ENCODE peak calls at places on chromosomes 4 and X, in seven cellular contexts. One of them, this sample, is unnamed.

GRCh38 chrX:115226929-115227328 is 7.0 kb downstream of the LRCH2 start:
- DNase-seq in A549: peak
- DNase-seq in transverse colon: no peak
- DNase-seq in NB4: peak
- DNase-seq in uterus: no peak
- DNase-seq in tibial nerve: no peak
- DNase-seq in sigmoid colon: no peak
- DNase-seq in this sample: no peak

GRCh38 chr4:141851246-141851891 is 215.0 kb downstream of the IL15 start:
- DNase-seq in sigmoid colon: no peak
- DNase-seq in tibial nerve: no peak
- DNase-seq in transverse colon: no peak
- DNase-seq in NB4: no peak
- DNase-seq in A549: no peak
- DNase-seq in uterus: no peak
- DNase-seq in this sample: no peak

GRCh38 chrX:63917296-63917695 is 132.3 kb upstream of the ARHGEF9 start:
- DNase-seq in sigmoid colon: no peak
- DNase-seq in uterus: no peak
- DNase-seq in tibial nerve: no peak
- DNase-seq in NB4: no peak
- DNase-seq in A549: no peak
- DNase-seq in transverse colon: no peak
- DNase-seq in this sample: no peak

GRCh38 chr4:136687118-136687517 is 845.2 kb downstream of the PCDH18 start:
- DNase-seq in NB4: peak
- DNase-seq in tibial nerve: no peak
- DNase-seq in sigmoid colon: no peak
- DNase-seq in transverse colon: no peak
- DNase-seq in uterus: no peak
- DNase-seq in A549: peak
- DNase-seq in this sample: no peak

GRCh38 chrX:2483398-2483797 is 17.4 kb downstream of the DHRSX start:
- DNase-seq in sigmoid colon: no peak
- DNase-seq in tibial nerve: no peak
- DNase-seq in transverse colon: no peak
- DNase-seq in NB4: no peak
- DNase-seq in uterus: no peak
- DNase-seq in A549: no peak
- DNase-seq in this sample: no peak

GRCh38 chr4:80831383-80832361 is 198.8 kb upstream of the BMP3 start:
- DNase-seq in sigmoid colon: no peak
- DNase-seq in tibial nerve: no peak
- DNase-seq in transverse colon: no peak
- DNase-seq in A549: no peak
- DNase-seq in NB4: no peak
- DNase-seq in uterus: no peak
- DNase-seq in this sample: no peak

GRCh38 chr4:183722738-183723560 is 63.9 kb downstream of the TRAPPC11 start:
- DNase-seq in A549: peak
- DNase-seq in uterus: peak
- DNase-seq in transverse colon: peak
- DNase-seq in NB4: peak
- DNase-seq in sigmoid colon: peak
- DNase-seq in tibial nerve: peak
- DNase-seq in this sample: no peak

GRCh38 chrX:45715787-45716186 is 515.1 kb upstream of the DIPK2B start:
- DNase-seq in sigmoid colon: no peak
- DNase-seq in uterus: no peak
- DNase-seq in transverse colon: no peak
- DNase-seq in A549: no peak
- DNase-seq in tibial nerve: no peak
- DNase-seq in NB4: no peak
- DNase-seq in this sample: no peak

GRCh38 chr4:145929415-145930178 is 9.0 kb downstream of the ZNF827 start:
- DNase-seq in NB4: no peak
- DNase-seq in A549: no peak
- DNase-seq in uterus: no peak
- DNase-seq in sigmoid colon: no peak
- DNase-seq in transverse colon: no peak
- DNase-seq in tibial nerve: no peak
- DNase-seq in this sample: no peak

GRCh38 chr4:146916479-146917076 is 29.1 kb downstream of the TTC29 start:
- DNase-seq in NB4: peak
- DNase-seq in sigmoid colon: no peak
- DNase-seq in uterus: no peak
- DNase-seq in transverse colon: no peak
- DNase-seq in A549: peak
- DNase-seq in tibial nerve: no peak
- DNase-seq in this sample: no peak

DNA sequence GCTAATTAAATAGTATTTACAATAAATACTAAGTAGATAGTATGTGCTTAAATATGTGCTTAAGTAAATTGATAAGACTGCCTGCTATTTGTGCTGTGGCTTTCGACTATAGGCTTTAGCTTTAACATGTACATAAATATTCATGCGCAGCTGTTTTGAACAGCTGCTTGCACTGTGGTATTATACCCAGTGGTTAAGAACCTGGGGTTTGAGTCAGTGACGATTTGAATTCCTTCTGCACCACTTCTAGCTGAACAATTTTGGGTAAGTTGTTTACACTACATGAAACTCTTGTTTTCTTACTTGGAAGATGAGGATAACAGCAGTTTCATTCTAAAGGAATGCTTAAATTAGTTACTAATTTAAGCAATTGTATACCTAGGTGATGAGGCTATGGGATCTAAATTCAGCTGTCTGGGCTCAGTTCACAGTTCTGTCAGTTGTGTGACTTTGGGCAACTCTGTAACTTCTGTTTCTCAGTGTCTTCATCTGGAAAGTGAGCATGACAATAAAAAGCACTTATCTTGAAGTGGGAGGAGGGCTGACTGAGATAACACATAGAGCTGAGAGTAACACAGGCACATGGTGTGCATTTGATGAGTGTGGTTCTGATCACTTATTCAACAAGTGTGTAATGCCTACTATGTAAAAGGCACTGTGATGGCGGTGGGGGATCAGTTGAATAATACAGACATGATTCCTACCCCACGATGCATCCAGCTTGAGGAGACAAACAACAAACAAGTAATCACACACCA is 37.0 kb downstream of the HPGDS start:
- DNase-seq in NB4: no peak
- DNase-seq in A549: no peak
- DNase-seq in tibial nerve: no peak
- DNase-seq in uterus: no peak
- DNase-seq in transverse colon: no peak
- DNase-seq in sigmoid colon: no peak
- DNase-seq in this sample: no peak
- TF ChIP-seq POLR2A in NB4: no peak
- TF ChIP-seq POLR2A in A549: no peak
- TF ChIP-seq POLR2A in tibial nerve: no peak
- TF ChIP-seq POLR2A in uterus: no peak
- TF ChIP-seq POLR2A in transverse colon: no peak
- TF ChIP-seq POLR2A in sigmoid colon: no peak
- TF ChIP-seq POLR2A in this sample: no peak

DNA sequence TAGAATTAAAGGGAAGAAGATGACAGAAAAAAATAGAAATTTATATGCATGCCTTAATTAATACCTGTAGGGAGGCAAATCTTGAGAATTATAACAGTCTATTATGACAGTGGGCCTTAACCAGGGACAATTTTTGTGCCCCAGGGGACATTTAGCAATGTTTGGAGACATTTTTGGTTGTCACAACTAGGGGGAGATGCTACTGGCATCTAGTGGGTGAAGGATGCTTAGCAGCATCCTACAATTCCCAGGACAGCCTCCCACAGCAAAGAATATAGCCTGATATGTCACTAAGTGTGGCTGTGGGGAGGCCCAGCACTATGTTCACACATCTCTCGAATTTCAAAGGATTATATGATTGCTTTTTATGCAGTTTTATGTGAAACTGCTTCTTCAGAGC is 10.5 kb downstream of the GPR82 start:
- DNase-seq in A549: peak
- DNase-seq in tibial nerve: no peak
- DNase-seq in uterus: no peak
- DNase-seq in transverse colon: no peak
- DNase-seq in NB4: peak
- DNase-seq in sigmoid colon: no peak
- DNase-seq in this sample: no peak
- TF ChIP-seq CTCF in A549: peak
- TF ChIP-seq CTCF in tibial nerve: no peak
- TF ChIP-seq CTCF in uterus: peak
- TF ChIP-seq CTCF in transverse colon: peak
- TF ChIP-seq CTCF in NB4: peak
- TF ChIP-seq CTCF in sigmoid colon: no peak
- TF ChIP-seq CTCF in this sample: peak

DNA sequence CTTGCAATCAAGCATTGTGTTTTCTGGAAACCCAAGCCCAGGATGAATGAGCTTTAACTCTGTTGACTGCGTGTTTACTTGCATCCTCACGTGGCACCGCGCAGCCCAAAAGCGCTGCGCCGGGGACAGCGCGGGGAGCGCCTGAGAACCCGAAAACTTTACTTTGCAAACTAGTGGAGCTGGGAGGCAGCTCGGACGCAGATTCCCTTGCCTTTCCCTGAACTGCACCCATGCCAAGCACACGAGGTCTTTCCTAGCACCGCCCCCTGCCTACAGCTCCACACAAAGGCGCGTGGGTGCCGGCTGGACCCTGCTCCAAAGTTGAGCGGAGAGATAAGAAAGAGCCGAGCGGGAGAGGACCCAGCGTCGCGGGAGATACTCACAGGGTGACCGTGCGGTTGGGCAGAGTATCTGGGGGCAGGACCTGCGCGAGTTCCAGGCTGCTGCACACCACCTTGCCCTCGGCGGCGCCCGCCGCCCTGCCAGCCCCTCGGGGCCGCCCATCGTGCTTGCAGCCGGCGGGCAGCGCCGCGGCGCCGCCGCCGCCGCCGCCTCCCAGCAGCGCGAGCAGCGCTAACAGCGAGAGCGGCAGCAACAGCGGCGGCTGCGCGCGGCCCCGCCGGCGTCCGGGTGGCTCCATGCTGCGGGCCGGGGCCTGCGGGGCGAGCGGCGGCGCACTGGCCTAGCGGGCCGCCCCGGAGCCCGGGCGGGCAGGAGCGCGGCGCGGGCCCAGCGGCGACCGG is 550 bp downstream of the ADGRA3 start:
- DNase-seq in uterus: peak
- DNase-seq in NB4: peak
- DNase-seq in A549: peak
- DNase-seq in sigmoid colon: peak
- DNase-seq in transverse colon: peak
- DNase-seq in tibial nerve: peak
- DNase-seq in this sample: no peak
- TF ChIP-seq POLR2A in uterus: no peak
- TF ChIP-seq POLR2A in NB4: no peak
- TF ChIP-seq POLR2A in A549: peak
- TF ChIP-seq POLR2A in sigmoid colon: no peak
- TF ChIP-seq POLR2A in transverse colon: peak
- TF ChIP-seq POLR2A in tibial nerve: no peak
- TF ChIP-seq POLR2A in this sample: no peak

GRCh38 chr4:180560896-180561295 is 1682.3 kb upstream of the TENM3 start:
- DNase-seq in transverse colon: no peak
- DNase-seq in uterus: no peak
- DNase-seq in NB4: no peak
- DNase-seq in sigmoid colon: no peak
- DNase-seq in A549: no peak
- DNase-seq in tibial nerve: no peak
- DNase-seq in this sample: no peak

GRCh38 chr4:180558427-180558826 is 1684.8 kb upstream of the TENM3 start:
- DNase-seq in uterus: no peak
- DNase-seq in NB4: no peak
- DNase-seq in A549: no peak
- DNase-seq in tibial nerve: no peak
- DNase-seq in sigmoid colon: no peak
- DNase-seq in transverse colon: no peak
- DNase-seq in this sample: no peak

GRCh38 chr4:180557348-180557747 is 1685.9 kb upstream of the TENM3 start:
- DNase-seq in sigmoid colon: no peak
- DNase-seq in NB4: peak
- DNase-seq in tibial nerve: no peak
- DNase-seq in A549: no peak
- DNase-seq in transverse colon: no peak
- DNase-seq in uterus: no peak
- DNase-seq in this sample: no peak
- TF ChIP-seq CTCF in sigmoid colon: no peak
- TF ChIP-seq CTCF in NB4: no peak
- TF ChIP-seq CTCF in tibial nerve: no peak
- TF ChIP-seq CTCF in A549: no peak
- TF ChIP-seq CTCF in transverse colon: no peak
- TF ChIP-seq CTCF in uterus: no peak
- TF ChIP-seq CTCF in this sample: no peak

DNA sequence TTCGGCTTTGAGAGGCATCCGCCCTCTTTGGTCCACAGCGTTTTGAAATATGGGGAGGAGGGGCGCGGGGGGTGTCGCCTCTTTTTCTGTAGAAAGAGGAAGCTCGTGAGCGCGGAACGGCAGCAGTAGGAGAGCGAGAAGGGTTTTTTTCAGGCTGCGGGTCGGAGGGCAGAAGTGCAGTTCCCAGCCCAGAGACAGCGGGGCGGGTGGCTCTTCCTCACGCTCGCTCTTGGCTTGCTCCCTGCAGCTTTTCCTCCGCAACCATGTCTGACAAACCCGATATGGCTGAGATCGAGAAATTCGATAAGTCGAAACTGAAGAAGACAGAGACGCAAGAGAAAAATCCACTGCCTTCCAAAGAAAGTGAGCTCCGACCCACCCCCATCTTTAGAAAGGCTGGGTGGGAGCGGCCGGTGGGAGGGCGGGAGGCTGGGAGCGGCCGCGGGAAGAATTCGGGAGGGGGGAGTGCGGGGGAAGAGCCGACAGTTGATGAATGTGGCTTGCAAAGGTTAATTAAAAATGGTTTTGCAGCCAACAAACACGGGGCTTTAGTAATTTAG is 1.2 kb downstream of the TMSB4X start:
- DNase-seq in tibial nerve: no peak
- DNase-seq in transverse colon: no peak
- DNase-seq in NB4: peak
- DNase-seq in uterus: peak
- DNase-seq in A549: peak
- DNase-seq in sigmoid colon: no peak
- DNase-seq in this sample: no peak
- TF ChIP-seq POLR2A in tibial nerve: peak
- TF ChIP-seq POLR2A in transverse colon: no peak
- TF ChIP-seq POLR2A in NB4: no peak
- TF ChIP-seq POLR2A in uterus: no peak
- TF ChIP-seq POLR2A in A549: no peak
- TF ChIP-seq POLR2A in sigmoid colon: no peak
- TF ChIP-seq POLR2A in this sample: no peak

GRCh38 chr4:52873191-52873590 is 11.1 kb downstream of the RASL11B start:
- DNase-seq in uterus: no peak
- DNase-seq in sigmoid colon: no peak
- DNase-seq in transverse colon: peak
- DNase-seq in NB4: no peak
- DNase-seq in A549: no peak
- DNase-seq in tibial nerve: no peak
- DNase-seq in this sample: no peak
- TF ChIP-seq CTCF in uterus: no peak
- TF ChIP-seq CTCF in sigmoid colon: no peak
- TF ChIP-seq CTCF in transverse colon: no peak
- TF ChIP-seq CTCF in NB4: no peak
- TF ChIP-seq CTCF in A549: no peak
- TF ChIP-seq CTCF in tibial nerve: no peak
- TF ChIP-seq CTCF in this sample: no peak

This sample was measured in esophagus squamous epithelium.